ENCODE peak calls at places on chromosome 5, in nine cellular contexts. D is mucosa of gallbladder; G is NT2/D1; R is KG1; X is hippocampal formation; P is spleen; F is stimulated activated CD4-positive, alpha-beta T cell treated with anti-CD3 and anti-CD28 coated beads, TNF-alpha, amount 100 ng/mL, for 24 hours; A is T follicular helper cell; M is foreskin melanocyte. Q is an unnamed sample.

GRCh38 chr5:27472875-27473274 is 434.5 kb upstream of the CDH9 start:
- DNase-seq in D (no peak), G (no peak), R (no peak), X (no peak), P (no peak), F (no peak), A (no peak), M (no peak), Q (no peak)

GRCh38 chr5:127260686-127261085 is 29.9 kb upstream of the MEGF10 start:
- DNase-seq in D (no peak), G (no peak), R (no peak), X (no peak), P (no peak), F (no peak), A (no peak), M (no peak), Q (no peak)

GRCh38 chr5:150492621-150493020 is 15.3 kb upstream of the NDST1 start:
- DNase-seq in D (no peak), G (no peak), R (no peak), X (no peak), P (no peak), F (no peak), A (no peak), M (no peak), Q (no peak)

GRCh38 chr5:60844429-60844890 is 391 bp upstream of the ELOVL7 start:
- DNase-seq in D (no peak), G (peak), R (no peak), X (no peak), P (no peak), F (no peak), A (no peak), M (no peak), Q (peak)

GRCh38 chr5:97181856-97182545 is 1.0 kb downstream of the RIOK2 start:
- DNase-seq in D (no peak), G (no peak), R (no peak), X (no peak), P (no peak), F (no peak), A (no peak), M (no peak), Q (no peak)

GRCh38 chr5:167166696-167167095 is 1124.7 kb upstream of the WWC1 start:
- DNase-seq in D (no peak), G (no peak), R (no peak), X (no peak), P (no peak), F (no peak), A (no peak), M (no peak), Q (no peak)

GRCh38 chr5:81066102-81066501 is 105.9 kb downstream of the RASGRF2 start:
- DNase-seq in D (no peak), G (no peak), R (no peak), X (no peak), P (no peak), F (no peak), A (no peak), M (no peak), Q (no peak)

GRCh38 chr5:180302256-180302655 is 10.4 kb upstream of the MAPK9 start:
- DNase-seq in D (no peak), G (no peak), R (no peak), X (no peak), P (no peak), F (no peak), A (no peak), M (no peak), Q (no peak)

GRCh38 chr5:138960145-138960692 is 85.1 kb upstream of the LRRTM2 start:
- DNase-seq in D (no peak), G (no peak), R (no peak), X (no peak), P (no peak), F (no peak), A (no peak), M (no peak), Q (no peak)

GRCh38 chr5:103894882-103895281 is 332.3 kb upstream of the NUDT12 start:
- DNase-seq in D (no peak), G (peak), R (no peak), X (peak), P (no peak), F (no peak), A (no peak), M (no peak), Q (no peak)

GRCh38 chr5:78604693-78605092 is 43.9 kb downstream of the LHFPL2 start:
- DNase-seq in D (no peak), G (no peak), R (no peak), X (no peak), P (no peak), F (no peak), A (no peak), M (no peak), Q (no peak)

GRCh38 chr5:65489119-65489518 is 7.4 kb upstream of the ADAMTS6 start:
- DNase-seq in D (no peak), G (no peak), R (no peak), X (no peak), P (no peak), F (no peak), A (no peak), M (no peak), Q (no peak)

GRCh38 chr5:75375414-75375813 is 38.4 kb downstream of the HMGCR start:
- DNase-seq in D (no peak), G (no peak), R (no peak), X (no peak), P (no peak), F (no peak), A (no peak), M (no peak), Q (no peak)

GRCh38 chr5:50969207-50970145 is 303.0 kb downstream of the PARP8 start:
- DNase-seq in D (no peak), G (no peak), R (no peak), X (no peak), P (peak), F (no peak), A (no peak), M (no peak), Q (no peak)

GRCh38 chr5:166324372-166324771 is 1967.1 kb upstream of the WWC1 start:
- DNase-seq in D (no peak), G (peak), R (no peak), X (no peak), P (no peak), F (no peak), A (no peak), M (no peak), Q (no peak)

GRCh38 chr5:154309361-154309725 is 118.8 kb downstream of the GALNT10 start:
- DNase-seq in D (no peak), G (no peak), R (no peak), X (no peak), P (no peak), F (no peak), A (no peak), M (no peak), Q (no peak)

GRCh38 chr5:15367501-15367900 is 132.5 kb upstream of the FBXL7 start:
- DNase-seq in D (no peak), G (no peak), R (no peak), X (no peak), P (no peak), F (no peak), A (no peak), M (no peak), Q (no peak)

GRCh38 chr5:151022511-151023018 is 2.2 kb downstream of the GPX3 start:
- DNase-seq in D (no peak), G (no peak), R (no peak), X (no peak), P (no peak), F (no peak), A (no peak), M (no peak), Q (no peak)

GRCh38 chr5:77301447-77301878 is 91.0 kb downstream of the PDE8B start:
- DNase-seq in D (no peak), G (no peak), R (no peak), X (no peak), P (no peak), F (no peak), A (no peak), M (peak), Q (no peak)

GRCh38 chr5:137621861-137622823 is 113.7 kb downstream of the KLHL3 start:
- DNase-seq in D (no peak), G (no peak), R (no peak), X (no peak), P (no peak), F (no peak), A (no peak), M (peak), Q (no peak)

GRCh38 chr5:164204338-164204946 is 699.0 kb downstream of the MAT2B start:
- DNase-seq in D (no peak), G (no peak), R (no peak), X (no peak), P (no peak), F (no peak), A (no peak), M (peak), Q (no peak)

GRCh38 chr5:77305921-77306320 is 95.4 kb downstream of the PDE8B start:
- DNase-seq in D (peak), G (no peak), R (no peak), X (no peak), P (no peak), F (no peak), A (no peak), M (no peak), Q (no peak)

GRCh38 chr5:176133877-176134276 is 104.3 kb upstream of the SIMC1 start:
- DNase-seq in D (no peak), G (no peak), R (no peak), X (no peak), P (no peak), F (no peak), A (no peak), M (no peak), Q (no peak)

GRCh38 chr5:133250527-133250926 is 198.7 kb downstream of the HSPA4 start:
- DNase-seq in D (no peak), G (no peak), R (no peak), X (no peak), P (peak), F (no peak), A (no peak), M (no peak), Q (no peak)

GRCh38 chr5:124581866-124582650 is 164.4 kb downstream of the ZNF608 start:
- DNase-seq in D (no peak), G (no peak), R (no peak), X (no peak), P (no peak), F (no peak), A (no peak), M (no peak), Q (no peak)

GRCh38 chr5:1493941-1494340 is 29.8 kb downstream of the LPCAT1 start:
- DNase-seq in D (no peak), G (no peak), R (no peak), X (no peak), P (no peak), F (no peak), A (no peak), M (no peak), Q (no peak)

GRCh38 chr5:79849486-79850315 is 141.4 kb downstream of the MTX3 start:
- DNase-seq in D (no peak), G (no peak), R (no peak), X (no peak), P (no peak), F (no peak), A (no peak), M (no peak), Q (no peak)

GRCh38 chr5:88858392-88858791 is 24.6 kb downstream of the MEF2C start:
- DNase-seq in D (no peak), G (no peak), R (no peak), X (no peak), P (no peak), F (no peak), A (no peak), M (no peak), Q (no peak)

GRCh38 chr5:66710557-66710956 is 114.4 kb downstream of the MAST4 start:
- DNase-seq in D (no peak), G (no peak), R (no peak), X (no peak), P (no peak), F (no peak), A (no peak), M (no peak), Q (no peak)

GRCh38 chr5:6737043-6737941 is 24.1 kb downstream of the TENT4A start:
- DNase-seq in D (no peak), G (no peak), R (no peak), X (no peak), P (peak), F (no peak), A (no peak), M (no peak), Q (no peak)

GRCh38 chr5:7869474-7870136 is 657 bp downstream of the MTRR start:
- DNase-seq in D (no peak), G (no peak), R (no peak), X (no peak), P (no peak), F (no peak), A (no peak), M (no peak), Q (no peak)

GRCh38 chr5:79069488-79070001 is at the start of the genes BHMT2 and DMGDH:
- DNase-seq in D (no peak), G (no peak), R (no peak), X (no peak), P (no peak), F (no peak), A (no peak), M (no peak), Q (no peak)

GRCh38 chr5:110940136-110940535 is 131.4 kb upstream of the TSLP start:
- DNase-seq in D (no peak), G (no peak), R (no peak), X (no peak), P (no peak), F (no peak), A (no peak), M (no peak), Q (no peak)

GRCh38 chr5:89847743-89848142 is 561.8 kb downstream of the CETN3 start:
- DNase-seq in D (no peak), G (no peak), R (no peak), X (no peak), P (no peak), F (no peak), A (no peak), M (no peak), Q (no peak)

GRCh38 chr5:77015938-77016569 is 14.2 kb upstream of the AGGF1 start:
- DNase-seq in D (no peak), G (peak), R (peak), X (peak), P (no peak), F (no peak), A (no peak), M (peak), Q (peak)

GRCh38 chr5:88203977-88204735 is 64.5 kb downstream of the TMEM161B start:
- DNase-seq in D (no peak), G (no peak), R (no peak), X (peak), P (no peak), F (peak), A (peak), M (no peak), Q (no peak)

GRCh38 chr5:170103447-170103846 is 2.2 kb upstream of the FOXI1 start:
- DNase-seq in D (no peak), G (no peak), R (no peak), X (no peak), P (no peak), F (no peak), A (no peak), M (no peak), Q (no peak)

GRCh38 chr5:126461838-126462237 is 38.6 kb downstream of the GRAMD2B start:
- DNase-seq in D (no peak), G (no peak), R (no peak), X (no peak), P (no peak), F (no peak), A (no peak), M (no peak), Q (no peak)